ENCODE peak calls at places on chromosomes 2 and 18, in nine cellular contexts. J is IMR-90, K is right lobe of liver, H is progenitor cell of endocrine pancreas, O is lower lobe of right lung, Q is cardiac muscle cell, X is fibroblast of pulmonary artery, P is fibroblast of lung, M is pancreas. N is an unnamed sample.
A peak's percentile ranks its signal among the peaks of the same experiment; 100 is the strongest.

GRCh38 chr2:139156730-139157129 is 376.5 kb upstream of the NXPH2 start:
- DNase-seq in J (no peak), K (no peak), H (no peak), O (no peak), Q (no peak), X (no peak), P (no peak), M (no peak), N (no peak)

GRCh38 chr2:96163415-96163767 is 18.2 kb upstream of the DUSP2 start:
- DNase-seq in J (no peak), K (no peak), H (no peak), O (no peak), Q (no peak), X (no peak), P (no peak), M (no peak), N (no peak)

GRCh38 chr2:187228986-187229385 is 219.1 kb downstream of the CALCRL start:
- DNase-seq in J (no peak), K (no peak), H (no peak), O (no peak), Q (no peak), X (no peak), P (no peak), M (no peak), N (no peak)

GRCh38 chr2:224947566-224947965 is 94.7 kb downstream of the DOCK10 start:
- DNase-seq in J (peak; percentile 22), K (no peak), H (no peak), O (no peak), Q (no peak), X (no peak), P (no peak), M (no peak), N (no peak)

GRCh38 chr2:192195548-192196418 is 1.1 kb upstream of the TMEFF2 start:
- DNase-seq in J (peak; percentile 15), K (no peak), H (peak; percentile 13), O (peak; percentile 45), Q (peak; percentile 42), X (peak; percentile 26), P (peak; percentile 25), M (peak; percentile 13), N (peak; percentile 63)

GRCh38 chr18:78632111-78632541 is 347.5 kb upstream of the SALL3 start:
- DNase-seq in J (peak; percentile 0), K (no peak), H (no peak), O (no peak), Q (no peak), X (no peak), P (peak; percentile 30), M (no peak), N (no peak)

GRCh38 chr18:13495980-13496379 is 230.4 kb downstream of the FAM210A start:
- DNase-seq in J (no peak), K (no peak), H (no peak), O (no peak), Q (no peak), X (no peak), P (no peak), M (no peak), N (no peak)

GRCh38 chr18:7830468-7830867 is 263.4 kb downstream of the PTPRM start:
- DNase-seq in J (no peak), K (no peak), H (no peak), O (no peak), Q (no peak), X (peak; percentile 29), P (no peak), M (no peak), N (no peak)

GRCh38 chr2:205787761-205788160 is 105.5 kb downstream of the NRP2 start:
- DNase-seq in J (no peak), K (no peak), H (no peak), O (no peak), Q (no peak), X (no peak), P (no peak), M (no peak), N (no peak)

GRCh38 chr18:79193826-79194225 is 124.6 kb downstream of the ATP9B start:
- DNase-seq in J (no peak), K (no peak), H (no peak), O (no peak), Q (no peak), X (no peak), P (no peak), M (no peak), N (no peak)

GRCh38 chr2:17620280-17620679 is 79.8 kb downstream of the VSNL1 start:
- DNase-seq in J (peak; percentile 4), K (no peak), H (no peak), O (no peak), Q (peak; percentile 64), X (peak; percentile 63), P (peak; percentile 84), M (no peak), N (no peak)

GRCh38 chr18:77560334-77560970 is 310.8 kb downstream of the GALR1 start:
- DNase-seq in J (no peak), K (no peak), H (no peak), O (no peak), Q (peak; percentile 3), X (peak; percentile 20), P (no peak), M (no peak), N (no peak)

DNA sequence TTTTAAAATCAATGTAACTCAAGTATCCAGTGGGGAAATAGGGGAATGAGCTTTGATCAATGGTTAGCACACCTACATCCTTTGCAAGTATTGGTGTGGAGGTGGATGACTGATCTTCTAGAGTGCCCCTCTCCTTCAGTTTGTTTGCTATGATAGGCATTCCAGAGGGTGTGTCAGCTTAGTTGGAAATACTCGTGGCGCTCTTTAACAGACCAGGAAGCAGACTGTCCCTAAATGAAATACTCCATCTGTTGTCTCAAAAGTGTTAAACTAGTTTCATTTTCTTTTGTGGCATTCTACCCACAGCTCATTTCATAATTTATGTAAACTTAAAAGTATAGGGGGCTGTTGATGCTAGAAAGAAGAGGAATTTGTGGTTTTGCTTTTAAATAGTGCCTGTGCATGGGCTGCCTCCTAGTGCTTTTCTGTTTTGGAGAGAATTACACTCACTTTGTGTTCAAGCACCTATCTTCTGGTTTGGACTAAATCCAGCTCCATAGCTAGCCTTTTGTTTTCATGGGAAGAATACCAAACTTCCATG is 66.2 kb downstream of the STAT1 start:
- DNase-seq in J (peak; percentile 81), K (no peak), H (no peak), O (no peak), Q (peak; percentile 93), X (peak; percentile 86), P (peak; percentile 90), M (no peak), N (no peak)
- TF ChIP-seq CTCF in J (peak; percentile 39), K (no peak), H (no peak), O (no peak), Q (peak; percentile 47), X (peak; percentile 36), P (peak; percentile 22), M (no peak), N (peak; percentile 16)

GRCh38 chr18:42274488-42275137 is 319.6 kb downstream of the PIK3C3 start:
- DNase-seq in J (peak; percentile 10), K (no peak), H (no peak), O (no peak), Q (peak; percentile 64), X (peak; percentile 35), P (peak; percentile 42), M (no peak), N (no peak)
- TF ChIP-seq CTCF in J (peak; percentile 9), K (no peak), H (peak; percentile 48), O (no peak), Q (peak; percentile 33), X (peak; percentile 16), P (peak; percentile 1), M (no peak), N (no peak)

GRCh38 chr2:98648451-98648850 is 40.1 kb downstream of the UNC50 start:
- DNase-seq in J (no peak), K (no peak), H (no peak), O (no peak), Q (no peak), X (no peak), P (no peak), M (no peak), N (no peak)

GRCh38 chr2:98649992-98650375 is 41.6 kb downstream of the UNC50 start:
- DNase-seq in J (no peak), K (no peak), H (no peak), O (no peak), Q (no peak), X (no peak), P (no peak), M (no peak), N (no peak)

GRCh38 chr2:98647636-98648035 is 39.2 kb downstream of the UNC50 start:
- DNase-seq in J (peak; percentile 3), K (no peak), H (no peak), O (no peak), Q (no peak), X (peak; percentile 3), P (no peak), M (no peak), N (no peak)

GRCh38 chr2:98650998-98651397 is 42.6 kb downstream of the UNC50 start:
- DNase-seq in J (no peak), K (no peak), H (no peak), O (no peak), Q (no peak), X (no peak), P (no peak), M (no peak), N (no peak)

DNA sequence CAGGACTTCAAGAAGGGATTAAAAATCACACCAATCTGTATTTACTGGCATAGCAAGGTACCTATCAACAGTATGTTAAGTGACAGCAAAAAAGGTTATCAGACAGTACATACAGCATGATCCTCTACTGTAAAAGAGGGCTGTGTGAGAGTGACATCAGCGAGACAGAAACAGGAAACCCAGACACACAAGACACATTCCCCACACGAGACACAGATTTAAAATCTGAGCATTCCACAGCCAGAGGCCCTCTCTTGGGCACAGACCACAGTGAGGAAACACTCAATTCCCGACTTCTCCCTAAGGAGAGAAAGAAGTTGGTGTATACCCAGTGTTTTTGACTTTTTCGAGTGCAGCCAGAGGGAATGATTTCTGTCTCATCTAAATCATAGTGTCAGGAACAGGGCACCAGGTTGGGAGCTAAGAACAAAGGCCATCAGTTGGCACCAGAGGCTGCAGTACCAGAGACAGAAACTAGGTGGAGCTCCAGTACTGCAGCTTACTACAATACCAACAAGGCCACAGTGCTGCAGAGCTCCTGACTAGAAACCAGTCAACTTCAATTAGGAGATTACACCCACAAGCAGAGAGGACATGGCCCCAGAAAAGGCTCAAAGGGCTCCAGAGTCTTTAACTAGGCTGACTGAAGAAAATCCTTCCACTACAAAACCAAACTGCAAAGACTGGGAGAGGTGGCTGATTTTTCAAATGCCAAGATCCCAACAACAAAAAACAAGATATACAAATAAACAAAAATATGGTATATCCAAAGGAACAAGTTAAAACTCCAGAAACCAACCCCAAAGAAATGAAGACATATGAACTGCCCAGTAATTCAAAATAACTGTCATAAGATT is 41.0 kb downstream of the UNC50 start:
- DNase-seq in J (peak; percentile 71), K (peak; percentile 60), H (peak; percentile 71), O (peak; percentile 65), Q (peak; percentile 86), X (peak; percentile 85), P (peak; percentile 57), M (peak; percentile 74), N (no peak)
- TF ChIP-seq CTCF in J (peak; percentile 96), K (peak; percentile 99), H (peak; percentile 98), O (peak; percentile 96), Q (peak; percentile 99), X (no peak), P (peak; percentile 100), M (peak; percentile 97), N (peak; percentile 99)

DNA sequence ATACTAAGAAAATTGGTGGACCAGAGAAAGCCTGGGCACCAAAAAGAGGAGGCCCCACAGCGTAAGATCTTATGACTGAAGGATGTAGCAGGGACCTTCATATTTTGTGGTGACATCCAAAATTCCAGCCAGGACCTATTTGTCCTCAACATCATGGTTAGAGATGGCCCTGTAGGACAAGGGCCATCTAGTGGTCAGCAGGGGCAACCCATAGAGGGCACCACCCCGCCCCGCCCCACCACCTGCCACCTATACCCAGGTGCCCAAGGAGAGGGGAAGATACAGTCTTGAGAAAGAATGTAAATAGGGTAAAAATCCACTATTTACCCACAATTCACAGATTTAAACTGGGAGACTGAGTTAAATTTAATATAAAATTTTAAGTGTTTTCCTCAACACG is 59.6 kb upstream of the TMEM163 start:
- DNase-seq in J (no peak), K (no peak), H (no peak), O (no peak), Q (no peak), X (no peak), P (no peak), M (peak; percentile 38), N (no peak)
- TF ChIP-seq CTCF in J (no peak), K (peak; percentile 46), H (peak; percentile 31), O (peak; percentile 22), Q (peak; percentile 21), X (peak; percentile 11), P (no peak), M (peak; percentile 30), N (peak; percentile 28)

N was measured in upper lobe of right lung.